ENCODE peak calls at places on chromosomes 1 and 21, in ten cellular contexts. One of them, this sample, is unnamed.

GRCh38 chr1:220151454-220151853 is 57.5 kb downstream of the IARS2 start:
- DNase-seq in GM23338: no peak
- DNase-seq in AG04450: no peak
- DNase-seq in suprapubic skin: no peak
- DNase-seq in DND-41: no peak
- DNase-seq in hepatocyte: no peak
- DNase-seq in foreskin keratinocyte: no peak
- DNase-seq in AG10803: peak; percentile 16
- DNase-seq in choroid plexus epithelial cell: peak; percentile 55
- DNase-seq in A549: no peak
- DNase-seq in this sample: peak; percentile 25

GRCh38 chr1:198935371-198935921 is 296.6 kb downstream of the PTPRC start:
- DNase-seq in GM23338: peak; percentile 16
- DNase-seq in AG04450: peak; percentile 92
- DNase-seq in suprapubic skin: peak; percentile 80
- DNase-seq in DND-41: peak; percentile 84
- DNase-seq in hepatocyte: peak; percentile 96
- DNase-seq in foreskin keratinocyte: peak; percentile 95
- DNase-seq in AG10803: peak; percentile 90
- DNase-seq in choroid plexus epithelial cell: peak; percentile 95
- DNase-seq in A549: peak; percentile 92
- DNase-seq in this sample: peak; percentile 100

GRCh38 chr1:61083014-61083798 is 845 bp downstream of the NFIA start:
- DNase-seq in GM23338: peak; percentile 35
- DNase-seq in AG04450: no peak
- DNase-seq in suprapubic skin: no peak
- DNase-seq in DND-41: no peak
- DNase-seq in hepatocyte: peak; percentile 34
- DNase-seq in foreskin keratinocyte: no peak
- DNase-seq in AG10803: peak; percentile 31
- DNase-seq in choroid plexus epithelial cell: no peak
- DNase-seq in A549: peak; percentile 9
- DNase-seq in this sample: peak; percentile 24

GRCh38 chr1:29417971-29418370 is 181.6 kb downstream of the PTPRU start:
- DNase-seq in GM23338: no peak
- DNase-seq in AG04450: no peak
- DNase-seq in suprapubic skin: no peak
- DNase-seq in DND-41: no peak
- DNase-seq in hepatocyte: no peak
- DNase-seq in foreskin keratinocyte: no peak
- DNase-seq in AG10803: no peak
- DNase-seq in choroid plexus epithelial cell: no peak
- DNase-seq in A549: no peak
- DNase-seq in this sample: no peak

GRCh38 chr1:109502368-109502851 is 7.1 kb downstream of the AMIGO1 start:
- DNase-seq in GM23338: no peak
- DNase-seq in AG04450: no peak
- DNase-seq in suprapubic skin: no peak
- DNase-seq in DND-41: peak; percentile 46
- DNase-seq in hepatocyte: no peak
- DNase-seq in foreskin keratinocyte: no peak
- DNase-seq in AG10803: no peak
- DNase-seq in choroid plexus epithelial cell: no peak
- DNase-seq in A549: no peak
- DNase-seq in this sample: no peak

GRCh38 chr21:36419996-36420395 is 34.8 kb downstream of the CHAF1B start:
- DNase-seq in GM23338: peak; percentile 91
- DNase-seq in AG04450: peak; percentile 84
- DNase-seq in suprapubic skin: peak; percentile 86
- DNase-seq in DND-41: peak; percentile 51
- DNase-seq in hepatocyte: peak; percentile 92
- DNase-seq in foreskin keratinocyte: peak; percentile 67
- DNase-seq in AG10803: peak; percentile 90
- DNase-seq in choroid plexus epithelial cell: peak; percentile 96
- DNase-seq in A549: peak; percentile 91
- DNase-seq in this sample: peak; percentile 83

GRCh38 chr1:116962976-116963639 is 38.5 kb upstream of the CD101 start:
- DNase-seq in GM23338: no peak
- DNase-seq in AG04450: no peak
- DNase-seq in suprapubic skin: no peak
- DNase-seq in DND-41: peak; percentile 36
- DNase-seq in hepatocyte: no peak
- DNase-seq in foreskin keratinocyte: no peak
- DNase-seq in AG10803: no peak
- DNase-seq in choroid plexus epithelial cell: no peak
- DNase-seq in A549: no peak
- DNase-seq in this sample: no peak

GRCh38 chr21:33684923-33685560 is 42.7 kb downstream of the ITSN1 start:
- DNase-seq in GM23338: peak; percentile 59
- DNase-seq in AG04450: no peak
- DNase-seq in suprapubic skin: no peak
- DNase-seq in DND-41: no peak
- DNase-seq in hepatocyte: no peak
- DNase-seq in foreskin keratinocyte: peak; percentile 45
- DNase-seq in AG10803: no peak
- DNase-seq in choroid plexus epithelial cell: peak; percentile 54
- DNase-seq in A549: no peak
- DNase-seq in this sample: no peak

GRCh38 chr21:46082638-46083270 is 15.2 kb upstream of the COL6A2 start:
- DNase-seq in GM23338: no peak
- DNase-seq in AG04450: no peak
- DNase-seq in suprapubic skin: no peak
- DNase-seq in DND-41: no peak
- DNase-seq in hepatocyte: no peak
- DNase-seq in foreskin keratinocyte: no peak
- DNase-seq in AG10803: peak; percentile 47
- DNase-seq in choroid plexus epithelial cell: no peak
- DNase-seq in A549: no peak
- DNase-seq in this sample: no peak

DNA sequence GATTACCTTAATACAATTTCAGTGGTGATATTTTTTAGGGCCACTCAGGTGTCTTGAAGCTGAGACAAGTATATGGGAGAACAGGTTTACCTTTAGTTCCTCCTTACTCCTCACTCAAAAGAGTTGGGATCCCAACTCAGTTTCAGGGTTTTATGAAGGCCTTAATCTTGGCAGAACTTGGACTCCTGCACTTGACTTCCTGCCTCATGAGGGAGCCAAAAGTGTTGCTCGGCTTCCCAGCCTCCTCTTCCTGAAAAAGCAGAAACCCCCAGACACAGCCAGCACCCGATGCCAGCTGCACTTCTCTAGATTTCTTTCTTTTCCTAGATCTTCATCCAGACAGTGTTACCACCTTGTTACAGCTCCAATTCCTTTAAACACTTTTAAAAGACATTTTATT is 70.8 kb upstream of the TMPRSS2 start:
- DNase-seq in GM23338: no peak
- DNase-seq in AG04450: no peak
- DNase-seq in suprapubic skin: no peak
- DNase-seq in DND-41: no peak
- DNase-seq in hepatocyte: no peak
- DNase-seq in foreskin keratinocyte: no peak
- DNase-seq in AG10803: no peak
- DNase-seq in choroid plexus epithelial cell: no peak
- DNase-seq in A549: no peak
- DNase-seq in this sample: no peak
- TF ChIP-seq CTCF in GM23338: no peak
- TF ChIP-seq CTCF in AG04450: no peak
- TF ChIP-seq CTCF in suprapubic skin: no peak
- TF ChIP-seq CTCF in DND-41: no peak
- TF ChIP-seq CTCF in hepatocyte: no peak
- TF ChIP-seq CTCF in foreskin keratinocyte: no peak
- TF ChIP-seq CTCF in AG10803: no peak
- TF ChIP-seq CTCF in choroid plexus epithelial cell: no peak
- TF ChIP-seq CTCF in A549: no peak
- TF ChIP-seq CTCF in this sample: no peak

DNA sequence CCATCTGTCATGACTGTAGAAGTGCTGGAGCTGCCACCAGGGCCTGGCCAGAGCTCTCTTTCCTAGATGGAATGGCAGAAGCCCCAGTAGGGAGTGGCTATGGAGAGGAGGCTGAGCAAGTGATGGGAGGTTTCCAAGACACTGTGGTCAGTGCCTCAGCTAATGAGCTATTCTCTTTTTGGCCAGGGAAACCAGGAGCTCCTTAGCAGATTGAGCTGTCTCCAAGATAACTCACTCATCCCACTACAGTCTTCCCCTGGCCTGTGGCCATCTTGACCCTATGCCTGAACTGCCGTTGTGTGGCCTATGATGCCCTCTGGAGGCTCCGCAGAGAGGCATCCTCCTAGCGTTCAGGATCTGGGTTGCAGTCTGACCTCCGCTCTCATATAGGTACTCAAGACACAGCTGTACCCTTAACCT is 60.5 kb downstream of the ERI3 start:
- DNase-seq in GM23338: peak; percentile 79
- DNase-seq in AG04450: peak; percentile 11
- DNase-seq in suprapubic skin: no peak
- DNase-seq in DND-41: no peak
- DNase-seq in hepatocyte: peak; percentile 36
- DNase-seq in foreskin keratinocyte: no peak
- DNase-seq in AG10803: peak; percentile 97
- DNase-seq in choroid plexus epithelial cell: peak; percentile 23
- DNase-seq in A549: peak; percentile 32
- DNase-seq in this sample: peak; percentile 3
- TF ChIP-seq CTCF in GM23338: peak; percentile 62
- TF ChIP-seq CTCF in AG04450: peak; percentile 39
- TF ChIP-seq CTCF in suprapubic skin: peak; percentile 29
- TF ChIP-seq CTCF in DND-41: no peak
- TF ChIP-seq CTCF in hepatocyte: peak; percentile 34
- TF ChIP-seq CTCF in foreskin keratinocyte: peak; percentile 44
- TF ChIP-seq CTCF in AG10803: peak; percentile 87
- TF ChIP-seq CTCF in choroid plexus epithelial cell: peak; percentile 44
- TF ChIP-seq CTCF in A549: peak; percentile 21
- TF ChIP-seq CTCF in this sample: no peak

DNA sequence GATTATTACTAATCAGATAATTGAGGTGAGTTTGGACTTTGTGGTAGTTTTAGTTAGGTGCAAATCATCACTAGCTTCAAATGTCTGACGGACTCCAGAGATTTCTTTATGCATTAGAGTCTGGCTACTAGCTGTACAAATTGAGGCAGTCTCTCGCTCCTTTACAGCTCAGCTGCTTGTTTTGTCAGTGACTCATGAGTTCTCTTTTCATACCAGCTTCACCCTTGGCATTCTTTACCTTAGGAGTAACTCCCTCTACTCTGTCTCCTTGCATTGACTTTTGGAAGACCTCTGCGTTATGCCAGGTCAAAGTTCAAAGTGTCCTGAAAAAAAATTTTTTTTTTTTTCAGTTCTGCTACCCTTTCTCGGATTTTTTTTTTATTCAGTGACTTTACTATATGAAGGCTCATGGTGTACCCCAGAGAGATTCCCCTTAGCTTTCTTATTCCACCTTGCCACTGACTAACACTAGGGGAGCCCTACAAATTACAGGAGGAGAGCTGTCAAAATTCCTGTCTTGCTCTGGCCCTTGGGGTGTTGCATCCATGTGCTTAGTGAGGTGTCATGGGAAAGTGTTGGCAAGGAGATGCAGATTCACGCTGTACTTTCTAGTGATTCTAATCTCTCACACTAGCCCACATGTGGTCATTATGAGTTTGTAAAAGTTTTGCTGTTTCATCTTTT is 576.6 kb downstream of the ADGRL2 start:
- DNase-seq in GM23338: peak; percentile 29
- DNase-seq in AG04450: no peak
- DNase-seq in suprapubic skin: no peak
- DNase-seq in DND-41: no peak
- DNase-seq in hepatocyte: peak; percentile 18
- DNase-seq in foreskin keratinocyte: peak; percentile 78
- DNase-seq in AG10803: no peak
- DNase-seq in choroid plexus epithelial cell: peak; percentile 50
- DNase-seq in A549: no peak
- DNase-seq in this sample: peak; percentile 83
- TF ChIP-seq CTCF in GM23338: peak; percentile 43
- TF ChIP-seq CTCF in AG04450: no peak
- TF ChIP-seq CTCF in suprapubic skin: no peak
- TF ChIP-seq CTCF in DND-41: no peak
- TF ChIP-seq CTCF in hepatocyte: no peak
- TF ChIP-seq CTCF in foreskin keratinocyte: no peak
- TF ChIP-seq CTCF in AG10803: no peak
- TF ChIP-seq CTCF in choroid plexus epithelial cell: peak; percentile 21
- TF ChIP-seq CTCF in A549: no peak
- TF ChIP-seq CTCF in this sample: no peak

GRCh38 chr1:93880731-93881130 is 1.7 kb upstream of the DNTTIP2 start:
- DNase-seq in GM23338: no peak
- DNase-seq in AG04450: no peak
- DNase-seq in suprapubic skin: no peak
- DNase-seq in DND-41: no peak
- DNase-seq in hepatocyte: no peak
- DNase-seq in foreskin keratinocyte: no peak
- DNase-seq in AG10803: peak; percentile 17
- DNase-seq in choroid plexus epithelial cell: no peak
- DNase-seq in A549: no peak
- DNase-seq in this sample: no peak

GRCh38 chr1:93876284-93876683 is 2.7 kb downstream of the DNTTIP2 start:
- DNase-seq in GM23338: no peak
- DNase-seq in AG04450: no peak
- DNase-seq in suprapubic skin: no peak
- DNase-seq in DND-41: no peak
- DNase-seq in hepatocyte: no peak
- DNase-seq in foreskin keratinocyte: no peak
- DNase-seq in AG10803: no peak
- DNase-seq in choroid plexus epithelial cell: no peak
- DNase-seq in A549: no peak
- DNase-seq in this sample: no peak

GRCh38 chr1:93877529-93877928 is 1.5 kb downstream of the DNTTIP2 start:
- DNase-seq in GM23338: no peak
- DNase-seq in AG04450: no peak
- DNase-seq in suprapubic skin: no peak
- DNase-seq in DND-41: no peak
- DNase-seq in hepatocyte: no peak
- DNase-seq in foreskin keratinocyte: no peak
- DNase-seq in AG10803: no peak
- DNase-seq in choroid plexus epithelial cell: no peak
- DNase-seq in A549: no peak
- DNase-seq in this sample: no peak

GRCh38 chr1:93878501-93878888 is 511 bp downstream of the DNTTIP2 start:
- DNase-seq in GM23338: peak; percentile 36
- DNase-seq in AG04450: no peak
- DNase-seq in suprapubic skin: peak; percentile 80
- DNase-seq in DND-41: peak; percentile 23
- DNase-seq in hepatocyte: peak; percentile 73
- DNase-seq in foreskin keratinocyte: peak; percentile 59
- DNase-seq in AG10803: peak; percentile 26
- DNase-seq in choroid plexus epithelial cell: no peak
- DNase-seq in A549: peak; percentile 50
- DNase-seq in this sample: peak; percentile 48

DNA sequence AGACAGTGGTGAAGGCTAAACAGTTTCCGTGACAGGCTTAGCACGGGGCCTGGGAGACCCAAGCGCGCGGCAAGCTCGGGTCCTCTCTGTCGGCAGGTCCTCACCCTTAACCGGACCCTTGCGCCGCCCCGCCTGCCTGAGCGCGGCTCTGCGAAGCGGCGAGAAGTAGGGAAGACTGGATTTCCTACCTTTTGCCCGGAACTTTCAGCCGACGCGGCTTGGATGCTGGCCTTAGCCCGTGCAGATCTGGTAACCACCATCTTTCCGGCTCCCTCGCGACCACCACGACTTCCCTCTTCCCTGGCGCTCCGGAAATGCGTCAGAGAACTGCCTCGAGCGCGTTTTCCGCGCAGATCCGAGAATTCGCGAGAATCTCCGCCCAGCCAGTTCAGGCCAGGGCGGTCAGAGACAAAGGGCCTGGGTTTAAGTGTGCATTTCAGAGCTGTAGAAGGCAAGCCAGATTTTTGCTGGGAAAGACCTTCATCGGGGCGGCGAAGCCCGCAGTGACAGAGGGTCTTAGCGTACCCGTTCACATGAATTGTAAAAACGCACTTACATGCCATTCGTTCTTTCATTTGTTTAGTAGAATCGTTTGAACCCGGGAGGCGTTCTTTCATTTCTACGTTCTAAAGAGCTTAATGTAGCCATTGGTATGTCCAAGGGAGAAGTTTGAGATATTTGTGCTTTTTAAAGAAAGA is at the start of gene DNTTIP2:
- DNase-seq in GM23338: peak; percentile 97
- DNase-seq in AG04450: peak; percentile 65
- DNase-seq in suprapubic skin: peak; percentile 93
- DNase-seq in DND-41: peak; percentile 92
- DNase-seq in hepatocyte: peak; percentile 95
- DNase-seq in foreskin keratinocyte: peak; percentile 83
- DNase-seq in AG10803: peak; percentile 85
- DNase-seq in choroid plexus epithelial cell: peak; percentile 92
- DNase-seq in A549: peak; percentile 85
- DNase-seq in this sample: peak; percentile 91
- TF ChIP-seq CTCF in GM23338: no peak
- TF ChIP-seq CTCF in AG04450: no peak
- TF ChIP-seq CTCF in suprapubic skin: no peak
- TF ChIP-seq CTCF in DND-41: peak; percentile 7
- TF ChIP-seq CTCF in hepatocyte: no peak
- TF ChIP-seq CTCF in foreskin keratinocyte: no peak
- TF ChIP-seq CTCF in AG10803: no peak
- TF ChIP-seq CTCF in choroid plexus epithelial cell: no peak
- TF ChIP-seq CTCF in A549: no peak
- TF ChIP-seq CTCF in this sample: no peak

This sample was measured in MCF 10A.